ENCODE peak calls at places on chromosomes 1 and 21, in eight cellular contexts. Q is Right ventricle myocardium inferior; C is activated naive CD8-positive, alpha-beta T cell treated with anti-CD3 and anti-CD28 coated beads, Interleukin-2, amount 50 U/mL, for 24 hours; M is foreskin keratinocyte; P is stimulated activated naive CD8-positive, alpha-beta T cell treated with anti-CD3 and anti-CD28 coated beads, Interleukin-15, amount 100 ng/mL, for 72 hours; D is activated naive CD4-positive, alpha-beta T cell treated with anti-CD3 and anti-CD28 coated beads, Interleukin-2, amount 50 U/mL, for 72 hours; G is WTC11; Y is SK-N-SH treated with all-trans-retinoic acid at 6 μM for 48 hours. O is an unnamed sample.

GRCh38 chr1:182206628-182207239 is 145.2 kb upstream of the ZNF648 start:
- ATAC-seq in Q (peak), C (no peak), M (no peak), P (no peak), D (no peak), G (no peak), Y (no peak), O (no peak)

GRCh38 chr1:36537190-36537768 is 54.6 kb upstream of the CSF3R start:
- ATAC-seq in Q (no peak), C (no peak), M (no peak), P (no peak), D (no peak), G (no peak), Y (no peak), O (no peak)

GRCh38 chr1:66207484-66207883 is 326.5 kb upstream of the SGIP1 start:
- ATAC-seq in Q (peak), C (no peak), M (peak), P (no peak), D (no peak), G (no peak), Y (peak), O (no peak)

GRCh38 chr1:18816808-18817207 is 42.7 kb downstream of the TAS1R2 start:
- ATAC-seq in Q (no peak), C (no peak), M (no peak), P (no peak), D (no peak), G (no peak), Y (no peak), O (no peak)

GRCh38 chr1:227947678-227948492 is at the start of gene WNT9A:
- ATAC-seq in Q (peak), C (peak), M (peak), P (peak), D (peak), G (peak), Y (peak), O (peak)

GRCh38 chr21:46211376-46211775 is 17.2 kb downstream of the LSS start:
- ATAC-seq in Q (no peak), C (no peak), M (no peak), P (no peak), D (no peak), G (no peak), Y (no peak), O (no peak)

GRCh38 chr1:3564921-3565831 is 46.1 kb downstream of the MEGF6 start:
- ATAC-seq in Q (no peak), C (no peak), M (peak), P (peak), D (peak), G (peak), Y (peak), O (no peak)

GRCh38 chr1:53799141-53799540 is 39.0 kb downstream of the NDC1 start:
- ATAC-seq in Q (no peak), C (no peak), M (no peak), P (no peak), D (no peak), G (no peak), Y (peak), O (no peak)

GRCh38 chr1:91555821-91556531 is 55.3 kb downstream of the CDC7 start:
- ATAC-seq in Q (no peak), C (peak), M (peak), P (peak), D (peak), G (no peak), Y (no peak), O (no peak)

GRCh38 chr1:197621761-197622160 is 153.5 kb downstream of the DENND1B start:
- ATAC-seq in Q (no peak), C (no peak), M (no peak), P (no peak), D (no peak), G (no peak), Y (no peak), O (no peak)

GRCh38 chr1:65059930-65060538 is 88.0 kb upstream of the AK4 start:
- ATAC-seq in Q (peak), C (no peak), M (peak), P (no peak), D (no peak), G (no peak), Y (peak), O (no peak)

GRCh38 chr1:179968994-179969919 is 14.6 kb downstream of the CEP350 start:
- ATAC-seq in Q (peak), C (no peak), M (no peak), P (no peak), D (no peak), G (no peak), Y (no peak), O (no peak)

GRCh38 chr1:32464716-32465540 is at the start of gene ZBTB8B:
- ATAC-seq in Q (peak), C (peak), M (peak), P (peak), D (peak), G (peak), Y (peak), O (peak)

GRCh38 chr1:110383311-110383990 is 7.4 kb downstream of the SLC16A4 start:
- ATAC-seq in Q (no peak), C (no peak), M (no peak), P (no peak), D (no peak), G (no peak), Y (no peak), O (no peak)

GRCh38 chr1:19140465-19140864 is 69.6 kb downstream of the UBR4 start:
- ATAC-seq in Q (peak), C (no peak), M (no peak), P (no peak), D (no peak), G (no peak), Y (no peak), O (no peak)

GRCh38 chr1:24749257-24749656 is 4.0 kb downstream of the CLIC4 start:
- ATAC-seq in Q (no peak), C (no peak), M (no peak), P (no peak), D (no peak), G (no peak), Y (no peak), O (no peak)

GRCh38 chr1:22711071-22711470 is 432 bp downstream of the EPHB2 start:
- ATAC-seq in Q (no peak), C (no peak), M (no peak), P (peak), D (peak), G (peak), Y (no peak), O (no peak)

GRCh38 chr1:155514582-155515187 is 47.9 kb downstream of the ASH1L start:
- ATAC-seq in Q (no peak), C (peak), M (no peak), P (no peak), D (peak), G (no peak), Y (no peak), O (no peak)

GRCh38 chr1:159444507-159444906 is 5.0 kb downstream of the OR10J1 start:
- ATAC-seq in Q (no peak), C (no peak), M (no peak), P (no peak), D (no peak), G (no peak), Y (no peak), O (no peak)

GRCh38 chr1:41868241-41868953 is 50.3 kb downstream of the HIVEP3 start:
- ATAC-seq in Q (no peak), C (peak), M (no peak), P (peak), D (peak), G (peak), Y (peak), O (peak)

GRCh38 chr1:235105051-235106043 is 23.3 kb downstream of the TOMM20 start:
- ATAC-seq in Q (no peak), C (peak), M (no peak), P (peak), D (peak), G (no peak), Y (peak), O (peak)

GRCh38 chr1:208163542-208163941 is 80.6 kb downstream of the PLXNA2 start:
- ATAC-seq in Q (no peak), C (no peak), M (no peak), P (no peak), D (no peak), G (no peak), Y (no peak), O (no peak)

GRCh38 chr1:235710665-235711064 is 61.1 kb upstream of the GNG4 start:
- ATAC-seq in Q (no peak), C (no peak), M (no peak), P (no peak), D (no peak), G (no peak), Y (no peak), O (no peak)

GRCh38 chr1:4638347-4638734 is 16.1 kb upstream of the AJAP1 start:
- ATAC-seq in Q (no peak), C (no peak), M (no peak), P (no peak), D (no peak), G (no peak), Y (no peak), O (no peak)

GRCh38 chr1:63902844-63903589 is 129.2 kb downstream of the ROR1 start:
- ATAC-seq in Q (peak), C (no peak), M (peak), P (no peak), D (no peak), G (no peak), Y (peak), O (no peak)

GRCh38 chr1:31795801-31796621 is 19.8 kb downstream of the SPOCD1 start:
- ATAC-seq in Q (no peak), C (no peak), M (no peak), P (no peak), D (no peak), G (no peak), Y (no peak), O (no peak)

GRCh38 chr1:46800742-46801141 is 1.9 kb downstream of the CYP4B1 start:
- ATAC-seq in Q (no peak), C (no peak), M (no peak), P (no peak), D (no peak), G (no peak), Y (no peak), O (no peak)